ENCODE peak calls at places on chromosomes 12 and 14, in five cellular contexts. F, O, Q, T and B are unnamed samples.

GRCh38 chr14:28297559-28297958 is 469.0 kb upstream of the FOXG1 start:
- DNase-seq in F (no peak), O (no peak), Q (no peak), T (no peak), B (no peak)

GRCh38 chr14:60819575-60819974 is 85.0 kb downstream of the MNAT1 start:
- DNase-seq in F (no peak), O (no peak), Q (peak), T (no peak), B (no peak)

GRCh38 chr12:19093218-19093617 is 36.3 kb upstream of the PLEKHA5 start:
- DNase-seq in F (no peak), O (peak), Q (no peak), T (no peak), B (no peak)

GRCh38 chr12:28711411-28711810 is 437.7 kb upstream of the FAR2 start:
- DNase-seq in F (no peak), O (peak), Q (no peak), T (no peak), B (no peak)

GRCh38 chr12:50174971-50175715 is 8.0 kb upstream of the CERS5 start:
- DNase-seq in F (peak), O (peak), Q (peak), T (no peak), B (peak)

GRCh38 chr12:132178314-132178713 is 34.1 kb downstream of the NOC4L start:
- DNase-seq in F (no peak), O (no peak), Q (no peak), T (no peak), B (no peak)

GRCh38 chr12:11758087-11758837 is 108.8 kb downstream of the ETV6 start:
- DNase-seq in F (no peak), O (no peak), Q (no peak), T (no peak), B (no peak)

GRCh38 chr12:89707992-89708792 is 446 bp downstream of the ATP2B1 start:
- DNase-seq in F (peak), O (peak), Q (no peak), T (no peak), B (peak)

GRCh38 chr12:53094394-53094787 is 3.1 kb upstream of the IGFBP6 start:
- DNase-seq in F (no peak), O (no peak), Q (no peak), T (no peak), B (no peak)

GRCh38 chr14:101031186-101031585 is 127.7 kb upstream of the RTL1 start:
- DNase-seq in F (no peak), O (no peak), Q (no peak), T (no peak), B (no peak)

DNA sequence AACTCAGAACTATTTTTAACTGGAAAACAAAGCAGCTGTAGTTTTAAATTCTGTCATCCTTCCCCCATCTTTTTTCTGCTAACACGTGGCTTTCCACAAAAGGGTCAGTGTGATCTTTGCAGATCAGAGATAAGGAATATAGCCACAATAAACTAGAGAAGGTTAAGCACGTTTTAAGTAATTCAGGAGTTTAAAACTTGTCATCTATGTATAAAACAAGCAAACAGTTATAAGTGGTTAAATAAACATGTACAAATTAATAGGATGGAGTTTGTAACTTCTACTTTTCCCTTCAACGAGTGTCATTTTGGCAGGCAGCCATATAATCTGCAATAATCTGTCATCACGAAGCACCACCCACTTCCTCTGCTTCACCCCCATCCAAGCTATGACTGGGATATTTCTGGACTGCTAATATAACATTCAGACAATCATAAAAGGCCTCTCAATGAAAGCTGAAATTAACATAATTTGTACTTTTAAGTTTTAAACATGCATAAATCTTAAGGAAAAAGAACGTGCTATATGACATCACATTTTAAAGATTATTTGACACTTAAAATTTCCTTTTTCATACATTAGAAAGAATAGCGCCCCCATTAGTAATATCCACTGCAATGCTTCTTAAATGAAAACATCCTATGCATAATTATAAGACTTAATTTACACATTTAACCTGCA is 15.2 kb downstream of the TAOK3 start:
- DNase-seq in F (peak), O (peak), Q (no peak), T (peak), B (peak)
- TF ChIP-seq MXI1 in F (peak), O (peak), Q (no peak), T (peak), B (peak)

GRCh38 chr14:95413289-95414215 is 93.8 kb upstream of the CLMN start:
- DNase-seq in F (peak), O (peak), Q (no peak), T (no peak), B (no peak)
- TF ChIP-seq MXI1 in F (no peak), O (no peak), Q (no peak), T (no peak), B (no peak)

DNA sequence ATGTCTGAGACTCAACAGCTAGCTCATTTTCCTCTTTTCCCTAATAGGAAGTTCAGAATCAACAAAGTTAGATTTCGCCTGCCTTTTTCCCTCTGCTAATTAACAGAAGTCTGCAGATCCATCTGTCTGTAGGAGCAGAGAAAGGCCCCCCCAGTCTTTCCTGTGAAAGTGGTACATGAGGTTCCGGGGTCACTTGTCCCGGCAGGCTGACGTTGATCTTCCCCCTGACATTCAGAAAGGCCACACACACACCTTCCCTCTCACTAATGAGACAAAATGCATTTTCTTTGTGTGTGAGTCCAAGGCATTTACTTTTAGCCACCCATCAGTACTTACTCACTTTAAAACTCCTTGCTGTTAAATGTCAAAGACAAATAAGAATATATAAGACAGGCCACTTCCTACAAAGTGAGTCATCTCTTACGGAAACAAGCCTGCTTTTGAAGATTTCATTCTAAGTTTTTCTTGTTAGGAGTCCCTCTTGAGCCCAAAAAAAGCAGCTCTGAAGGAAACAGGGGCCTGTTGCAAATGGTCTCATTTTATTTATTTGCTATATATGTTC is 138.7 kb downstream of the TTC7B start:
- DNase-seq in F (no peak), O (peak), Q (no peak), T (no peak), B (no peak)
- TF ChIP-seq MXI1 in F (peak), O (peak), Q (no peak), T (no peak), B (no peak)

GRCh38 chr14:93764211-93764659 is 24.1 kb downstream of the PRIMA1 start:
- DNase-seq in F (peak), O (peak), Q (no peak), T (no peak), B (no peak)
- TF ChIP-seq MXI1 in F (no peak), O (no peak), Q (no peak), T (no peak), B (no peak)

GRCh38 chr14:92384461-92385133 is 61.6 kb downstream of the SLC24A4 start:
- DNase-seq in F (no peak), O (no peak), Q (no peak), T (no peak), B (no peak)

GRCh38 chr14:92382677-92383076 is 59.7 kb downstream of the SLC24A4 start:
- DNase-seq in F (no peak), O (no peak), Q (no peak), T (no peak), B (no peak)

GRCh38 chr14:92380582-92380981 is 57.6 kb downstream of the SLC24A4 start:
- DNase-seq in F (no peak), O (no peak), Q (no peak), T (no peak), B (no peak)

GRCh38 chr14:92385561-92385960 is 62.6 kb downstream of the SLC24A4 start:
- DNase-seq in F (no peak), O (no peak), Q (no peak), T (no peak), B (no peak)

DNA sequence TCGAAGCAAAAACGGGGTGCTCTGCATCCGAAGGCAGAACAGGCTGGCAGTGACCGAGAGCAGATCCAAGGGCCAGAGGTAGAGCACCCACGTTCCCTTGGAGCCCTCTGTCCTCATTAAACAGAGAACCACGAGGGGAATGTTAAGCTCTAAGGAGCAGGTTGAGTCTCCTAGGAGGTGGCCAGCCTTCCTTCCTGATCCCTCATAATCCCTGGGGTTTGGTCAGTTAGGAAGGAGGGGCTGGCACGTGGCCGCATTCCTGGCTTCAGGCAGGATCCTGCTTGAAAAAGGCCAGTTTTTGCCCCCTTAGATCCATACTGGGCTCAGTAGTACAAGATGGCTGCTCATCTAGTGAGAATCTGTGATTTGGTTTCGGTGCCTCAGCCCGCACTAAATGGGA is 57.2 kb downstream of the SLC24A4 start:
- DNase-seq in F (no peak), O (no peak), Q (no peak), T (no peak), B (no peak)
- TF ChIP-seq MXI1 in F (no peak), O (no peak), Q (no peak), T (no peak), B (no peak)

GRCh38 chr12:102119674-102120563 is at the start of the genes NUP37 and PARPBP:
- DNase-seq in F (peak), O (peak), Q (peak), T (peak), B (peak)
- TF ChIP-seq MXI1 in F (peak), O (peak), Q (peak), T (peak), B (peak)

DNA sequence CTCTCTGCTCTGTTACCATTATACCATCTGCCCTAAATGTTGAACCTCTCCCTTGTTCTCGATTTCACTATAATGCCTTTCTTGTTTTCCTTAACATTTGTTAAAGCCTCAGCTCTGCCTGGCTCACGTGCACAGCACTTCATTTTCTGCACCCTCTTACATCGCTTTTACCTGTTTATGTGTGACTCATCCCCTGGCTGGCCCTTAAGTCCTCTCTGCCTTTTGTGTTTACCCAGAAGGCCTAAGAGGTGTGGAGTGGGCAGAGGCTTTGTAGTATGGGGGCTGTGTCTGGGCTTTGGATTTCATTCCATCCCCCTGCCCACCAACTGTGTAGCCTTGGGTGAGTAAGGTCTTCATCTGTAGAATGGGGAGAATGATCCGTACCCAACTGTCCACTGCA is 36.5 kb downstream of the UBE3B start:
- DNase-seq in F (no peak), O (peak), Q (no peak), T (no peak), B (no peak)
- TF ChIP-seq MXI1 in F (no peak), O (no peak), Q (no peak), T (no peak), B (no peak)

GRCh38 chr14:80629606-80630005 is 311.9 kb downstream of the CEP128 start:
- DNase-seq in F (no peak), O (peak), Q (no peak), T (no peak), B (no peak)

GRCh38 chr14:80628547-80628946 is 313.0 kb downstream of the CEP128 start:
- DNase-seq in F (no peak), O (no peak), Q (peak), T (no peak), B (no peak)

GRCh38 chr14:80618751-80619329 is 322.7 kb downstream of the CEP128 start:
- DNase-seq in F (no peak), O (peak), Q (no peak), T (no peak), B (no peak)

GRCh38 chr14:80621701-80622100 is 319.8 kb downstream of the CEP128 start:
- DNase-seq in F (no peak), O (peak), Q (peak), T (no peak), B (no peak)

GRCh38 chr14:80624581-80624980 is 317.0 kb downstream of the CEP128 start:
- DNase-seq in F (no peak), O (peak), Q (no peak), T (no peak), B (no peak)
- TF ChIP-seq MXI1 in F (no peak), O (no peak), Q (no peak), T (no peak), B (no peak)

GRCh38 chr14:104085889-104086201 is 345 bp downstream of the ASPG start:
- DNase-seq in F (peak), O (no peak), Q (no peak), T (no peak), B (no peak)

GRCh38 chr14:104082807-104083206 is 2.7 kb upstream of the ASPG start:
- DNase-seq in F (peak), O (no peak), Q (no peak), T (no peak), B (no peak)

GRCh38 chr14:104086210-104086660 is 735 bp downstream of the ASPG start:
- DNase-seq in F (peak), O (no peak), Q (no peak), T (no peak), B (no peak)

GRCh38 chr14:104085032-104085888 is at the start of gene ASPG:
- DNase-seq in F (peak), O (no peak), Q (no peak), T (no peak), B (peak)

DNA sequence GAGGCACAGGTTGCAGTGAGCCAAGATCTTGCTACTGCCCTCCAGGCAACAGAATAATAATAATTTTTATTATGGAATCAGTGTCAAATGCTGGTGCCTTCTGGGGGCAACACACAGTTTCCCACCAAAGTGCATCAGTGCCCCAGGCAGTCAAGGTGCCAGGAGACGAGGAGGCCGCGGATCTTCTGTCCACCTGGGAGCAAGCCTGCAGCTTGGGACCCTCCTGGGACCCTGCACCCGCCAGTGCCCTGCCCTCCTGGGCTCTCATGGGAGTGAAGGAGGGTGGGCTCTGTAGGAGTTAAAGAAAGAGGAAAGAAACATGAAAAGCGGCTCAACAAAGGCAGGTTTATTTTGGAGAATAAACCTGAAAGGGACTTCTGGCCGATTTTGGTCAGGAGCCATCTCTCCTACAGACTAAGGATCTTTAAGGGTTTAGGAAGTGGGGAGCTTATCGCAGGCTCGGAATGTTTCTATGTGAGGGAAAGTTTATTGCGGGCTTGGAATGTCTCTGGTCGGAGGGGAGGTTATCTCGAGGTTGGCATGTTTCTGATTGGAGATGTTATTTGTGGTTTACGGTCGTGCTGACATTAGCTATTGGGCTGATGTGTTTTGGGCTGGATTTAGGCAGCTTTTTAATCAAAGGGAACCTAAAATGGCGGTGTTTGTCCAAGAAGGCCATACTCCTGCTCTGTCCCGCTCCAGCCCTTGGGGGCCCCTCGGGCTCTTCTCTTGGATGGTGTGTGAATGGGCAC is 1.1 kb upstream of the ASPG start:
- DNase-seq in F (no peak), O (no peak), Q (no peak), T (no peak), B (no peak)
- TF ChIP-seq MXI1 in F (no peak), O (no peak), Q (no peak), T (no peak), B (no peak)